ENCODE peak calls at places on chromosomes 13 and 19, in nine cellular contexts. One of them, this sample, is unnamed.

GRCh38 chr13:73697166-73697565 is 437.0 kb downstream of the KLF12 start:
- DNase-seq in H1: no peak
- DNase-seq in HL-60: no peak
- DNase-seq in spleen: no peak
- DNase-seq in upper lobe of left lung: no peak
- DNase-seq in GM23338: no peak
- DNase-seq in HCT116: no peak
- DNase-seq in Panc1: no peak
- DNase-seq in vagina: no peak
- DNase-seq in this sample: no peak

GRCh38 chr13:43785681-43786471 is 896 bp downstream of the ENOX1 start:
- DNase-seq in HCT116: no peak
- DNase-seq in Panc1: no peak
- DNase-seq in upper lobe of left lung: peak
- DNase-seq in vagina: no peak
- DNase-seq in spleen: peak
- DNase-seq in HL-60: peak
- DNase-seq in GM23338: peak
- DNase-seq in H1: peak
- DNase-seq in this sample: peak

GRCh38 chr19:30074096-30074495 is 132.1 kb downstream of the URI1 start:
- DNase-seq in GM23338: no peak
- DNase-seq in spleen: peak
- DNase-seq in Panc1: no peak
- DNase-seq in upper lobe of left lung: peak
- DNase-seq in HCT116: no peak
- DNase-seq in H1: no peak
- DNase-seq in HL-60: no peak
- DNase-seq in vagina: no peak
- DNase-seq in this sample: no peak

GRCh38 chr13:51999525-51999924 is 11.7 kb downstream of the ATP7B start:
- DNase-seq in spleen: no peak
- DNase-seq in Panc1: no peak
- DNase-seq in vagina: no peak
- DNase-seq in HL-60: no peak
- DNase-seq in HCT116: no peak
- DNase-seq in upper lobe of left lung: peak
- DNase-seq in GM23338: no peak
- DNase-seq in H1: no peak
- DNase-seq in this sample: peak

GRCh38 chr13:99277629-99278028 is 19.4 kb upstream of the GPR18 start:
- DNase-seq in HCT116: no peak
- DNase-seq in vagina: no peak
- DNase-seq in GM23338: no peak
- DNase-seq in spleen: no peak
- DNase-seq in HL-60: peak
- DNase-seq in H1: no peak
- DNase-seq in Panc1: no peak
- DNase-seq in upper lobe of left lung: peak
- DNase-seq in this sample: no peak

GRCh38 chr13:30608364-30608763 is 9.4 kb upstream of the USPL1 start:
- DNase-seq in Panc1: no peak
- DNase-seq in spleen: no peak
- DNase-seq in HL-60: no peak
- DNase-seq in vagina: no peak
- DNase-seq in GM23338: no peak
- DNase-seq in HCT116: no peak
- DNase-seq in upper lobe of left lung: no peak
- DNase-seq in H1: no peak
- DNase-seq in this sample: no peak

GRCh38 chr19:35902870-35903475 is 644 bp downstream of the HCST start:
- DNase-seq in HL-60: no peak
- DNase-seq in vagina: no peak
- DNase-seq in Panc1: no peak
- DNase-seq in upper lobe of left lung: no peak
- DNase-seq in H1: no peak
- DNase-seq in spleen: peak
- DNase-seq in HCT116: no peak
- DNase-seq in GM23338: no peak
- DNase-seq in this sample: no peak

GRCh38 chr19:49921871-49922755 is 6.9 kb upstream of the ATF5 start:
- DNase-seq in H1: no peak
- DNase-seq in Panc1: no peak
- DNase-seq in upper lobe of left lung: no peak
- DNase-seq in GM23338: no peak
- DNase-seq in HL-60: no peak
- DNase-seq in spleen: no peak
- DNase-seq in HCT116: no peak
- DNase-seq in vagina: no peak
- DNase-seq in this sample: no peak

GRCh38 chr13:37666036-37666435 is 67.5 kb upstream of the POSTN start:
- DNase-seq in HL-60: no peak
- DNase-seq in HCT116: no peak
- DNase-seq in Panc1: no peak
- DNase-seq in spleen: no peak
- DNase-seq in vagina: no peak
- DNase-seq in upper lobe of left lung: no peak
- DNase-seq in H1: no peak
- DNase-seq in GM23338: no peak
- DNase-seq in this sample: no peak

GRCh38 chr19:14361824-14362223 is 19.4 kb upstream of the ADGRE5 start:
- DNase-seq in HCT116: no peak
- DNase-seq in Panc1: no peak
- DNase-seq in H1: peak
- DNase-seq in GM23338: peak
- DNase-seq in HL-60: no peak
- DNase-seq in spleen: peak
- DNase-seq in vagina: no peak
- DNase-seq in upper lobe of left lung: no peak
- DNase-seq in this sample: no peak

GRCh38 chr13:78881054-78881453 is 222.1 kb upstream of the OBI1 start:
- DNase-seq in Panc1: no peak
- DNase-seq in H1: no peak
- DNase-seq in vagina: no peak
- DNase-seq in HL-60: no peak
- DNase-seq in GM23338: no peak
- DNase-seq in spleen: no peak
- DNase-seq in upper lobe of left lung: no peak
- DNase-seq in HCT116: no peak
- DNase-seq in this sample: no peak

GRCh38 chr13:37065893-37066526 is 6.5 kb upstream of the SUPT20H start:
- DNase-seq in HL-60: no peak
- DNase-seq in vagina: no peak
- DNase-seq in HCT116: no peak
- DNase-seq in spleen: peak
- DNase-seq in upper lobe of left lung: no peak
- DNase-seq in Panc1: no peak
- DNase-seq in GM23338: peak
- DNase-seq in H1: no peak
- DNase-seq in this sample: no peak

GRCh38 chr13:92842145-92842544 is 384.5 kb upstream of the GPC6 start:
- DNase-seq in HCT116: no peak
- DNase-seq in Panc1: no peak
- DNase-seq in H1: no peak
- DNase-seq in upper lobe of left lung: no peak
- DNase-seq in GM23338: no peak
- DNase-seq in HL-60: no peak
- DNase-seq in vagina: no peak
- DNase-seq in spleen: no peak
- DNase-seq in this sample: no peak

GRCh38 chr19:49678970-49679831 is 2.1 kb downstream of the PRMT1 start:
- DNase-seq in upper lobe of left lung: no peak
- DNase-seq in spleen: peak
- DNase-seq in GM23338: no peak
- DNase-seq in HL-60: no peak
- DNase-seq in vagina: no peak
- DNase-seq in Panc1: no peak
- DNase-seq in H1: no peak
- DNase-seq in HCT116: no peak
- DNase-seq in this sample: no peak

GRCh38 chr13:40874138-40874776 is 84.8 kb downstream of the SLC25A15 start:
- DNase-seq in HL-60: no peak
- DNase-seq in HCT116: no peak
- DNase-seq in vagina: no peak
- DNase-seq in spleen: no peak
- DNase-seq in H1: no peak
- DNase-seq in Panc1: no peak
- DNase-seq in upper lobe of left lung: no peak
- DNase-seq in GM23338: no peak
- DNase-seq in this sample: no peak

GRCh38 chr13:56773148-56773547 is 367.6 kb upstream of the PRR20A start:
- DNase-seq in H1: no peak
- DNase-seq in HCT116: no peak
- DNase-seq in GM23338: no peak
- DNase-seq in vagina: no peak
- DNase-seq in HL-60: no peak
- DNase-seq in spleen: no peak
- DNase-seq in upper lobe of left lung: no peak
- DNase-seq in Panc1: no peak
- DNase-seq in this sample: no peak

GRCh38 chr19:8161135-8161646 is 11.8 kb upstream of the FBN3 start:
- DNase-seq in HCT116: peak
- DNase-seq in upper lobe of left lung: peak
- DNase-seq in HL-60: no peak
- DNase-seq in Panc1: no peak
- DNase-seq in vagina: no peak
- DNase-seq in H1: no peak
- DNase-seq in GM23338: peak
- DNase-seq in spleen: no peak
- DNase-seq in this sample: no peak

GRCh38 chr19:19192910-19193423 is 909 bp downstream of the RFXANK start:
- DNase-seq in GM23338: no peak
- DNase-seq in HCT116: no peak
- DNase-seq in vagina: no peak
- DNase-seq in upper lobe of left lung: no peak
- DNase-seq in spleen: no peak
- DNase-seq in H1: no peak
- DNase-seq in Panc1: no peak
- DNase-seq in HL-60: no peak
- DNase-seq in this sample: no peak

DNA sequence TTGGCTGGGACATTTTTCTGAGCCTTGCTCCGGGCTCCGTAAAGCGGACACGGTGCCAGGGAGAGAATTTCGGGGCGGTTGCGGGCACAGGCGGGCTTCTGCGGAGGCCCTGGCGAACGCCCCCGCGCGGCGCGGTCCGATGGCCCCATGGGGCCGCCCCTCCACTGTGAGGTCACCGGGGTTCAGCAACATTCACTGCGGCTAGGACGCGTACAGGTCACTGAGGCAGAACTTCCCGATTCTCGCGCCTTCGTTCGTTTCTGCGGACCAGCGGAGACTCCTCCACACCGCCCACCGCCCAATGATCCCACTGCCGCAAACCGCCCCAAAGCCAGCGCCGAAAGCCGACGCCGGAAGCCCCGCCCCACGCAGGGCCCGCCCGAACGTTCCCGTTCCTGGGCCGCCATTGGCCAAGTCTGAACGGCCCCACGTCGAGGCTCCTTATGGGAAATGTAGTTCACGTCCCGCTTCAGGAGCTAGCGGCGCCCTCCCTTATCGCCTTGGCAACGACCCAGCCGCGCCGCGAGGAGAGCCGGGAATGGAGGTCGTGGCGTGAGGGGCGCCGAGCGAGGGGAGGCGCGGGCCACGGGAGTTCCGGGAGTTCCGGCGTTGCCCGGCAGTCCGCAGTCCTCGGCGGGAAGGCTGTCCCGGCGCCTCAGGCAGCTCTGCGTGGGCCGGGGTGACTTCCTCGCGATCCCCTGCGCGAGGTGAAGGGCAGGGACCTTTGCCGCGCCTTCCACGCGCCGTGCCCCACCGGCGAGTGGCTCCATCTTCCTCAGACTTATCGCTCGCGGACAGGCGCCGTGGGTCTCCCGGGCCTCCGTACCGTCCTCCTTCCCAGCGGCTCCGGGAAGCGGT is at the start of gene ZNF584:
- DNase-seq in H1: peak
- DNase-seq in vagina: no peak
- DNase-seq in HL-60: peak
- DNase-seq in HCT116: peak
- DNase-seq in spleen: peak
- DNase-seq in Panc1: peak
- DNase-seq in upper lobe of left lung: peak
- DNase-seq in GM23338: peak
- DNase-seq in this sample: peak
- TF ChIP-seq CTCF in H1: no peak
- TF ChIP-seq CTCF in vagina: no peak
- TF ChIP-seq CTCF in HL-60: no peak
- TF ChIP-seq CTCF in HCT116: no peak
- TF ChIP-seq CTCF in spleen: peak
- TF ChIP-seq CTCF in Panc1: no peak
- TF ChIP-seq CTCF in upper lobe of left lung: no peak
- TF ChIP-seq CTCF in GM23338: no peak
- TF ChIP-seq CTCF in this sample: no peak

GRCh38 chr19:34733266-34733825 is 697 bp upstream of the ZNF181 start:
- DNase-seq in GM23338: peak
- DNase-seq in HCT116: no peak
- DNase-seq in vagina: no peak
- DNase-seq in Panc1: no peak
- DNase-seq in HL-60: peak
- DNase-seq in H1: no peak
- DNase-seq in spleen: peak
- DNase-seq in upper lobe of left lung: no peak
- DNase-seq in this sample: no peak
- TF ChIP-seq POLR2AphosphoS5 in GM23338: no peak
- TF ChIP-seq POLR2AphosphoS5 in HCT116: peak
- TF ChIP-seq POLR2AphosphoS5 in vagina: no peak
- TF ChIP-seq POLR2AphosphoS5 in Panc1: no peak
- TF ChIP-seq POLR2AphosphoS5 in HL-60: peak
- TF ChIP-seq POLR2AphosphoS5 in H1: no peak
- TF ChIP-seq POLR2AphosphoS5 in spleen: no peak
- TF ChIP-seq POLR2AphosphoS5 in upper lobe of left lung: peak
- TF ChIP-seq POLR2AphosphoS5 in this sample: no peak

GRCh38 chr13:103386341-103386740 is 320.1 kb upstream of the SLC10A2 start:
- DNase-seq in upper lobe of left lung: no peak
- DNase-seq in HL-60: no peak
- DNase-seq in GM23338: no peak
- DNase-seq in HCT116: no peak
- DNase-seq in H1: no peak
- DNase-seq in spleen: no peak
- DNase-seq in Panc1: no peak
- DNase-seq in vagina: no peak
- DNase-seq in this sample: no peak

GRCh38 chr13:103394670-103395069 is 328.5 kb upstream of the SLC10A2 start:
- DNase-seq in vagina: no peak
- DNase-seq in H1: no peak
- DNase-seq in GM23338: no peak
- DNase-seq in HCT116: no peak
- DNase-seq in HL-60: no peak
- DNase-seq in Panc1: no peak
- DNase-seq in spleen: no peak
- DNase-seq in upper lobe of left lung: no peak
- DNase-seq in this sample: peak

GRCh38 chr13:103388839-103389238 is 322.6 kb upstream of the SLC10A2 start:
- DNase-seq in vagina: no peak
- DNase-seq in H1: no peak
- DNase-seq in Panc1: no peak
- DNase-seq in HL-60: no peak
- DNase-seq in HCT116: no peak
- DNase-seq in upper lobe of left lung: no peak
- DNase-seq in GM23338: no peak
- DNase-seq in spleen: no peak
- DNase-seq in this sample: no peak
- TF ChIP-seq CTCF in vagina: no peak
- TF ChIP-seq CTCF in H1: no peak
- TF ChIP-seq CTCF in Panc1: no peak
- TF ChIP-seq CTCF in HL-60: no peak
- TF ChIP-seq CTCF in HCT116: peak
- TF ChIP-seq CTCF in upper lobe of left lung: no peak
- TF ChIP-seq CTCF in GM23338: peak
- TF ChIP-seq CTCF in spleen: no peak
- TF ChIP-seq CTCF in this sample: no peak

GRCh38 chr19:3725640-3726310 is 17.6 kb downstream of the TJP3 start:
- DNase-seq in vagina: no peak
- DNase-seq in upper lobe of left lung: peak
- DNase-seq in GM23338: peak
- DNase-seq in spleen: no peak
- DNase-seq in H1: peak
- DNase-seq in HCT116: peak
- DNase-seq in Panc1: no peak
- DNase-seq in HL-60: no peak
- DNase-seq in this sample: no peak
- TF ChIP-seq POLR2AphosphoS5 in vagina: no peak
- TF ChIP-seq POLR2AphosphoS5 in upper lobe of left lung: no peak
- TF ChIP-seq POLR2AphosphoS5 in GM23338: no peak
- TF ChIP-seq POLR2AphosphoS5 in spleen: no peak
- TF ChIP-seq POLR2AphosphoS5 in H1: no peak
- TF ChIP-seq POLR2AphosphoS5 in HCT116: no peak
- TF ChIP-seq POLR2AphosphoS5 in Panc1: no peak
- TF ChIP-seq POLR2AphosphoS5 in HL-60: no peak
- TF ChIP-seq POLR2AphosphoS5 in this sample: no peak

This sample was measured in prostate gland.